ENCODE peak calls at places on chromosomes 2 and 18, in four cellular contexts. V is neural crest cell, Y is BE2C, K is fibroblast of mammary gland. L is an unnamed sample.

GRCh38 chr2:95375532-95376221 is 26.8 kb upstream of the FAHD2A start:
- DNase-seq in V (no peak), Y (no peak), K (no peak), L (no peak)

GRCh38 chr2:111898703-111899514 is 502 bp downstream of the MERTK start:
- DNase-seq in V (no peak), Y (peak), K (no peak), L (no peak)

GRCh38 chr2:143732076-143732475 is 602.9 kb downstream of the ARHGAP15 start:
- DNase-seq in V (no peak), Y (no peak), K (peak), L (no peak)

GRCh38 chr2:231709981-231710750 is 1.8 kb downstream of the PTMA start:
- DNase-seq in V (peak), Y (peak), K (peak), L (peak)

GRCh38 chr18:10736984-10737383 is 211.2 kb downstream of the NAPG start:
- DNase-seq in V (no peak), Y (no peak), K (no peak), L (no peak)

GRCh38 chr18:22280453-22280750 is 111.0 kb downstream of the GATA6 start:
- DNase-seq in V (no peak), Y (no peak), K (no peak), L (no peak)

GRCh38 chr2:182064024-182064880 is 78.6 kb downstream of the PPP1R1C start:
- DNase-seq in V (no peak), Y (no peak), K (no peak), L (no peak)

GRCh38 chr2:234304945-234305344 is 191.9 kb downstream of the ARL4C start:
- DNase-seq in V (no peak), Y (no peak), K (peak), L (peak)

GRCh38 chr2:104448661-104449410 is 405.1 kb upstream of the POU3F3 start:
- DNase-seq in V (no peak), Y (no peak), K (no peak), L (no peak)

GRCh38 chr2:176088937-176089842 is 3.3 kb upstream of the HOXD13 start:
- DNase-seq in V (no peak), Y (no peak), K (no peak), L (no peak)

GRCh38 chr2:226915846-226916360 is 80.0 kb downstream of the RHBDD1 start:
- DNase-seq in V (no peak), Y (no peak), K (peak), L (peak)

GRCh38 chr2:126686286-126686685 is 30.3 kb downstream of the GYPC start:
- DNase-seq in V (no peak), Y (no peak), K (no peak), L (no peak)
- TF ChIP-seq CTCF in V (no peak), Y (no peak), K (no peak), L (no peak)

DNA sequence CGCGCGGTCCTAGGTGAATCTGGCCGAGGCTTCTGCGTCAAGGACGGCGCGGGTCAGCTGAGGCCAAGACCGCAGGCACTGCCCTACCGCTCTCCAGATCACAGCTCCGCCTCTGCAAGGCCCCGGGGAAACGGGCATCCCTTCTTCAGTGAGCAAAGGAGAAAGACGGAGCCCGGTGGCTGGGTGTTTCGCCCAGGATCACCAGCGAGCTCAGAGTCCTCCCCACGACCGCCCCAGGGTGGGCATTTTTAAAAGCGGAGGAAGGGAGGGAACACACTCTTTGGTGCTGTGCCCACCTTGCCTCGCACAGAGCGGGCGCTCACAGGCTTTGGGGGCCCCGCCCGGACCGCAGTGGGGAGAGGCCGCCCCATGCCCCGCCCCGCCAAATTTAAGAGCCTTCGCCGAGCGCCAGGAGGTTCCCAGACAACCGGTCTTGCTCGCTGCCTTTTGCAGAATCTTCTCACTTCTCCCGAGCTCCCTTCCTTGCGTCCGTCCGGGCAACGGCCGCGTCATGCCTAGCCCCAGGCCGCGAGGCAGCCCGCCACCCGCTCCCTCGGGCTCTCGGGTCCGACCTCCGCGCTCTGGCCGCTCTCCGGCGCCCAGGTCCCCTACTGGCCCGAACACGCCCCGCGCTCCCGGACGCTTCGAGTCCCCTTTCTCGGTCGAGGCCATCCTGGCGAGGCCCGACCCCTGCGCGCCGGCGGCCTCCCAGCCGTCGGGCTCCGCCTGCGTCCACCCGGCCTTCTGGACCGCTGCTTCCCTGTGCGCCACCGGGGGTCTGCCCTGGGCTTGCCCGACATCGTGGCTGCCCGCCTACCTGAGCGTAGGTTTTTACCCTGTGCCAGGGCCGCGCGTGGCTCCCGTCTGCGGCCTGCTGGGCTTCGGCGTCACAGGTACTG is at the start of gene NOTO:
- DNase-seq in V (peak), Y (no peak), K (peak), L (no peak)
- TF ChIP-seq CTCF in V (peak), Y (no peak), K (no peak), L (no peak)

GRCh38 chr2:19120181-19120580 is 238.2 kb downstream of the OSR1 start:
- DNase-seq in V (no peak), Y (no peak), K (no peak), L (no peak)

GRCh38 chr2:19119326-19120001 is 239.0 kb downstream of the OSR1 start:
- DNase-seq in V (peak), Y (no peak), K (no peak), L (no peak)

GRCh38 chr2:19123556-19123955 is 234.9 kb downstream of the OSR1 start:
- DNase-seq in V (no peak), Y (no peak), K (no peak), L (no peak)

GRCh38 chr2:19122220-19122619 is 236.2 kb downstream of the OSR1 start:
- DNase-seq in V (no peak), Y (no peak), K (no peak), L (no peak)

GRCh38 chr2:19120941-19121750 is 237.3 kb downstream of the OSR1 start:
- DNase-seq in V (no peak), Y (no peak), K (peak), L (peak)
- TF ChIP-seq CTCF in V (no peak), Y (no peak), K (no peak), L (peak)

DNA sequence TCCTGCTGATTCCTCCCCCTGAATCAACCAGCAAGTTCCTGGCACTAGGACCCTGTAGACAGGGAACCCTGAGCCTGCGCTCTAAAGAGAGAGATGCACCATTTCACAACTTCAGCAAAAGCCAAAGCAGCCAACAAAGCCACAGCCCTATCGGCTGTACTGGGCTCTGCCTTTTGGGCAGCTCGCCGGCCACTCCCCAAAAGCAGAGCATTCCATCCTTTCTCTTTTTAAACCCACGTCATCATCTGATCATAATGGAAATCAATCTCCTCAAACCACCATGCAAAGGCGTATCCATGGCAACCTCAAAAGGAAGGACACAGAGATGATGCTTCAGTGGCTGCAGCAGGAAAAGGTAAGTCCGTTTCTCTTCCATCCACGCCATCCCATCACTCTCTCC is 5.3 kb upstream of the DCTN1 start:
- DNase-seq in V (no peak), Y (no peak), K (peak), L (peak)
- TF ChIP-seq CTCF in V (no peak), Y (no peak), K (no peak), L (no peak)

DNA sequence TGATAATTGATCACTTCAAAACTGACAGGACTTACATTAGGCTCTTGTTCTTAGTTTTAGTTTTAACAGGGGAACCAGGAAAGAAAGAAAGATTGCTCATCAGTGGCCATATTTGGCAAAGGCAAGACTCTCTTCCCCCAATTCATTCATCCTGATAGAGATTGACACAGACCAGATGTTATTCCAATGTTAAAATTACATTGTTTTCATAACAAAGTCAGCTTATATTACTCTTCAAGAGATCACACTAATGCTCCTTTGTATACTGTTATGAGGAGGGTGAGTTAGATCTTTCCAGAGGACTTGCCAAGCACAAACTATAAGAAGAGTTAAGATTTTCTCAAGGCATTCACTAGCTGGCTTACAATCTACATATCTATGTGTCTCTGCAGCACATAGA is 252.1 kb downstream of the SLC8A1 start:
- DNase-seq in V (no peak), Y (no peak), K (peak), L (peak)
- TF ChIP-seq CTCF in V (no peak), Y (no peak), K (no peak), L (no peak)

GRCh38 chr18:6921571-6921970 is 192.1 kb downstream of the ARHGAP28 start:
- DNase-seq in V (no peak), Y (no peak), K (no peak), L (no peak)

GRCh38 chr18:6923220-6923619 is 193.7 kb downstream of the ARHGAP28 start:
- DNase-seq in V (no peak), Y (no peak), K (no peak), L (no peak)

GRCh38 chr18:6917082-6917481 is 187.6 kb downstream of the ARHGAP28 start:
- DNase-seq in V (no peak), Y (no peak), K (peak), L (no peak)

GRCh38 chr18:6920099-6920955 is 190.8 kb downstream of the ARHGAP28 start:
- DNase-seq in V (peak), Y (peak), K (peak), L (peak)
- TF ChIP-seq CTCF in V (peak), Y (peak), K (peak), L (peak)

GRCh38 chr18:60413944-60414547 is 41.5 kb upstream of the MC4R start:
- DNase-seq in V (no peak), Y (peak), K (peak), L (peak)
- TF ChIP-seq CTCF in V (peak), Y (peak), K (peak), L (peak)

GRCh38 chr2:126403039-126403666 is 252.8 kb upstream of the GYPC start:
- DNase-seq in V (no peak), Y (no peak), K (no peak), L (no peak)

GRCh38 chr2:126399001-126399400 is 257.0 kb upstream of the GYPC start:
- DNase-seq in V (no peak), Y (no peak), K (no peak), L (no peak)
- TF ChIP-seq CTCF in V (peak), Y (no peak), K (no peak), L (no peak)

DNA sequence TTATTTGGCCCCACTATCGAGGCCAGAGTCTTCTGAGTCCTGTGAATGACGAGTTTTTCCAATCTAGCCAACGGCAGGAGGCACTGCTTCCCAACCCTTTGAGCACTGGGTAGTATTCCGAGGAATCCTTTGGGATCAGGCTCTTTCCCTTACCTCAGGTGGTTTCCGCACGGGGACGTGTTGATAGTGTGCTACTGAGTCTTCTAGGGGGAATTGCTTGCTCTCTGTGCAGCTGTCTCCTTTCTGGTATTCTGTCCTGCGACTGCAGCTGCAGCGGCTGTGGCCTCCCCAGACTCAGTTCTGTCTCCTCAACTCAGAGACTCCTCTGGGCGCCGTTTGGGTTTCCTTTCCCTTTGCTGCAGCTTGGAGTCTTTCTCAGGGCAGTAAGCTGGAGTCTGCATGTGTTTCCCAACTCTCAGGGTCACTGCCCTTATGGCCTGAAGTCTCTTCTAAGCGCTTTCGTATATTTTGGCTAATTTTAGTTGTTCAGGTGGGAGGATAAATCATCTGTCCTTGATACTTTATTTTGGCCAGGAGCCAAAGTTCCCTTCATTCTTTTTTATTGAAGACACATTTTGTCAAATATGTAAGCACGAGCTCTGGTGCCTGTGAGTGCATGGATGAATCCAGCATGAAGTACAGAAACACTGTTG is 118.4 kb downstream of the MAP4K4 start:
- DNase-seq in V (no peak), Y (no peak), K (peak), L (peak)
- TF ChIP-seq CTCF in V (no peak), Y (no peak), K (peak), L (no peak)

L was measured in AG10803.